ENCODE peak calls at places on chromosomes 4 and X, in nine cellular contexts. One of them, this sample, is unnamed.

GRCh38 chr4:104596189-104596588 is 101.5 kb upstream of the CXXC4 start:
- DNase-seq in NCI-H524: no peak
- DNase-seq in NCI-H2171: no peak
- DNase-seq in right cardiac atrium: no peak
- DNase-seq in HFFc6: no peak
- DNase-seq in T-helper 2 cell treated with Interferon-gamma antibody and Interleukin-4, amounts not matched to agents 5 μg/mL and 100 μg/mL, for 36 hours: no peak
- DNase-seq in hypothalamus: no peak
- DNase-seq in glutamatergic neuron: no peak
- DNase-seq in stimulated activated CD4-positive, alpha-beta T cell treated with anti-CD3 and anti-CD28 coated beads, Interleukin-12 subunit alpha, Interleukin-12 subunit beta, amount 100 ng/mL, for 24 hours: no peak
- DNase-seq in this sample: no peak

GRCh38 chrX:21708116-21708515 is 49.8 kb downstream of the SMPX start:
- DNase-seq in NCI-H2171: no peak
- DNase-seq in right cardiac atrium: no peak
- DNase-seq in stimulated activated CD4-positive, alpha-beta T cell treated with anti-CD3 and anti-CD28 coated beads, Interleukin-12 subunit alpha, Interleukin-12 subunit beta, amount 100 ng/mL, for 24 hours: no peak
- DNase-seq in glutamatergic neuron: no peak
- DNase-seq in hypothalamus: no peak
- DNase-seq in NCI-H524: peak
- DNase-seq in T-helper 2 cell treated with Interferon-gamma antibody and Interleukin-4, amounts not matched to agents 5 μg/mL and 100 μg/mL, for 36 hours: no peak
- DNase-seq in HFFc6: no peak
- DNase-seq in this sample: no peak

GRCh38 chr4:122212880-122213279 is 60.7 kb downstream of the BLTP1 start:
- DNase-seq in NCI-H2171: no peak
- DNase-seq in hypothalamus: no peak
- DNase-seq in glutamatergic neuron: no peak
- DNase-seq in T-helper 2 cell treated with Interferon-gamma antibody and Interleukin-4, amounts not matched to agents 5 μg/mL and 100 μg/mL, for 36 hours: no peak
- DNase-seq in NCI-H524: no peak
- DNase-seq in right cardiac atrium: no peak
- DNase-seq in HFFc6: no peak
- DNase-seq in stimulated activated CD4-positive, alpha-beta T cell treated with anti-CD3 and anti-CD28 coated beads, Interleukin-12 subunit alpha, Interleukin-12 subunit beta, amount 100 ng/mL, for 24 hours: no peak
- DNase-seq in this sample: no peak

GRCh38 chr4:112817933-112818921 is 181.3 kb downstream of the LARP7 start:
- DNase-seq in HFFc6: peak
- DNase-seq in NCI-H524: peak
- DNase-seq in T-helper 2 cell treated with Interferon-gamma antibody and Interleukin-4, amounts not matched to agents 5 μg/mL and 100 μg/mL, for 36 hours: peak
- DNase-seq in NCI-H2171: peak
- DNase-seq in right cardiac atrium: peak
- DNase-seq in glutamatergic neuron: peak
- DNase-seq in stimulated activated CD4-positive, alpha-beta T cell treated with anti-CD3 and anti-CD28 coated beads, Interleukin-12 subunit alpha, Interleukin-12 subunit beta, amount 100 ng/mL, for 24 hours: peak
- DNase-seq in hypothalamus: peak
- DNase-seq in this sample: no peak

GRCh38 chrX:129925305-129926092 is 19.5 kb downstream of the UTP14A start:
- DNase-seq in right cardiac atrium: peak
- DNase-seq in hypothalamus: peak
- DNase-seq in T-helper 2 cell treated with Interferon-gamma antibody and Interleukin-4, amounts not matched to agents 5 μg/mL and 100 μg/mL, for 36 hours: peak
- DNase-seq in HFFc6: peak
- DNase-seq in stimulated activated CD4-positive, alpha-beta T cell treated with anti-CD3 and anti-CD28 coated beads, Interleukin-12 subunit alpha, Interleukin-12 subunit beta, amount 100 ng/mL, for 24 hours: peak
- DNase-seq in NCI-H2171: no peak
- DNase-seq in NCI-H524: peak
- DNase-seq in glutamatergic neuron: peak
- DNase-seq in this sample: peak

GRCh38 chrX:148947399-148948025 is 447.1 kb downstream of the AFF2 start:
- DNase-seq in HFFc6: no peak
- DNase-seq in NCI-H524: no peak
- DNase-seq in T-helper 2 cell treated with Interferon-gamma antibody and Interleukin-4, amounts not matched to agents 5 μg/mL and 100 μg/mL, for 36 hours: no peak
- DNase-seq in hypothalamus: no peak
- DNase-seq in right cardiac atrium: no peak
- DNase-seq in glutamatergic neuron: no peak
- DNase-seq in NCI-H2171: no peak
- DNase-seq in stimulated activated CD4-positive, alpha-beta T cell treated with anti-CD3 and anti-CD28 coated beads, Interleukin-12 subunit alpha, Interleukin-12 subunit beta, amount 100 ng/mL, for 24 hours: no peak
- DNase-seq in this sample: no peak

GRCh38 chr4:89410687-89411086 is 103.1 kb upstream of the GPRIN3 start:
- DNase-seq in glutamatergic neuron: no peak
- DNase-seq in stimulated activated CD4-positive, alpha-beta T cell treated with anti-CD3 and anti-CD28 coated beads, Interleukin-12 subunit alpha, Interleukin-12 subunit beta, amount 100 ng/mL, for 24 hours: no peak
- DNase-seq in right cardiac atrium: no peak
- DNase-seq in HFFc6: peak
- DNase-seq in NCI-H2171: no peak
- DNase-seq in T-helper 2 cell treated with Interferon-gamma antibody and Interleukin-4, amounts not matched to agents 5 μg/mL and 100 μg/mL, for 36 hours: no peak
- DNase-seq in hypothalamus: no peak
- DNase-seq in NCI-H524: no peak
- DNase-seq in this sample: no peak

GRCh38 chr4:78638324-78639172 is 87.0 kb downstream of the ANXA3 start:
- DNase-seq in hypothalamus: no peak
- DNase-seq in HFFc6: no peak
- DNase-seq in T-helper 2 cell treated with Interferon-gamma antibody and Interleukin-4, amounts not matched to agents 5 μg/mL and 100 μg/mL, for 36 hours: no peak
- DNase-seq in glutamatergic neuron: no peak
- DNase-seq in NCI-H524: no peak
- DNase-seq in NCI-H2171: no peak
- DNase-seq in stimulated activated CD4-positive, alpha-beta T cell treated with anti-CD3 and anti-CD28 coated beads, Interleukin-12 subunit alpha, Interleukin-12 subunit beta, amount 100 ng/mL, for 24 hours: no peak
- DNase-seq in right cardiac atrium: no peak
- DNase-seq in this sample: no peak

GRCh38 chr4:150582101-150582565 is at the start of gene MAB21L2:
- DNase-seq in hypothalamus: no peak
- DNase-seq in NCI-H2171: no peak
- DNase-seq in right cardiac atrium: no peak
- DNase-seq in NCI-H524: no peak
- DNase-seq in glutamatergic neuron: no peak
- DNase-seq in stimulated activated CD4-positive, alpha-beta T cell treated with anti-CD3 and anti-CD28 coated beads, Interleukin-12 subunit alpha, Interleukin-12 subunit beta, amount 100 ng/mL, for 24 hours: no peak
- DNase-seq in T-helper 2 cell treated with Interferon-gamma antibody and Interleukin-4, amounts not matched to agents 5 μg/mL and 100 μg/mL, for 36 hours: no peak
- DNase-seq in HFFc6: no peak
- DNase-seq in this sample: no peak

GRCh38 chrX:14871767-14872166 is 1.1 kb downstream of the FANCB start:
- DNase-seq in NCI-H2171: no peak
- DNase-seq in T-helper 2 cell treated with Interferon-gamma antibody and Interleukin-4, amounts not matched to agents 5 μg/mL and 100 μg/mL, for 36 hours: no peak
- DNase-seq in stimulated activated CD4-positive, alpha-beta T cell treated with anti-CD3 and anti-CD28 coated beads, Interleukin-12 subunit alpha, Interleukin-12 subunit beta, amount 100 ng/mL, for 24 hours: no peak
- DNase-seq in right cardiac atrium: no peak
- DNase-seq in hypothalamus: no peak
- DNase-seq in glutamatergic neuron: no peak
- DNase-seq in HFFc6: no peak
- DNase-seq in NCI-H524: no peak
- DNase-seq in this sample: no peak

GRCh38 chr4:182289809-182290208 is 46.6 kb downstream of the TENM3 start:
- DNase-seq in HFFc6: no peak
- DNase-seq in glutamatergic neuron: no peak
- DNase-seq in NCI-H524: no peak
- DNase-seq in stimulated activated CD4-positive, alpha-beta T cell treated with anti-CD3 and anti-CD28 coated beads, Interleukin-12 subunit alpha, Interleukin-12 subunit beta, amount 100 ng/mL, for 24 hours: no peak
- DNase-seq in hypothalamus: no peak
- DNase-seq in right cardiac atrium: no peak
- DNase-seq in T-helper 2 cell treated with Interferon-gamma antibody and Interleukin-4, amounts not matched to agents 5 μg/mL and 100 μg/mL, for 36 hours: no peak
- DNase-seq in NCI-H2171: no peak
- DNase-seq in this sample: no peak

GRCh38 chr4:54226399-54227260 is 2.5 kb upstream of the PDGFRA start:
- DNase-seq in right cardiac atrium: peak
- DNase-seq in stimulated activated CD4-positive, alpha-beta T cell treated with anti-CD3 and anti-CD28 coated beads, Interleukin-12 subunit alpha, Interleukin-12 subunit beta, amount 100 ng/mL, for 24 hours: no peak
- DNase-seq in HFFc6: peak
- DNase-seq in NCI-H2171: no peak
- DNase-seq in T-helper 2 cell treated with Interferon-gamma antibody and Interleukin-4, amounts not matched to agents 5 μg/mL and 100 μg/mL, for 36 hours: no peak
- DNase-seq in glutamatergic neuron: peak
- DNase-seq in hypothalamus: no peak
- DNase-seq in NCI-H524: no peak
- DNase-seq in this sample: no peak

GRCh38 chr4:186651624-186652023 is 72.0 kb downstream of the FAT1 start:
- DNase-seq in stimulated activated CD4-positive, alpha-beta T cell treated with anti-CD3 and anti-CD28 coated beads, Interleukin-12 subunit alpha, Interleukin-12 subunit beta, amount 100 ng/mL, for 24 hours: no peak
- DNase-seq in NCI-H524: peak
- DNase-seq in NCI-H2171: no peak
- DNase-seq in T-helper 2 cell treated with Interferon-gamma antibody and Interleukin-4, amounts not matched to agents 5 μg/mL and 100 μg/mL, for 36 hours: no peak
- DNase-seq in hypothalamus: peak
- DNase-seq in right cardiac atrium: peak
- DNase-seq in glutamatergic neuron: no peak
- DNase-seq in HFFc6: no peak
- DNase-seq in this sample: no peak

GRCh38 chrX:34881671-34882070 is 60.9 kb upstream of the FAM47B start:
- DNase-seq in hypothalamus: no peak
- DNase-seq in T-helper 2 cell treated with Interferon-gamma antibody and Interleukin-4, amounts not matched to agents 5 μg/mL and 100 μg/mL, for 36 hours: no peak
- DNase-seq in NCI-H524: no peak
- DNase-seq in glutamatergic neuron: no peak
- DNase-seq in stimulated activated CD4-positive, alpha-beta T cell treated with anti-CD3 and anti-CD28 coated beads, Interleukin-12 subunit alpha, Interleukin-12 subunit beta, amount 100 ng/mL, for 24 hours: no peak
- DNase-seq in right cardiac atrium: no peak
- DNase-seq in HFFc6: no peak
- DNase-seq in NCI-H2171: no peak
- DNase-seq in this sample: no peak

GRCh38 chrX:132749406-132749805 is 209.0 kb downstream of the HS6ST2 start:
- DNase-seq in T-helper 2 cell treated with Interferon-gamma antibody and Interleukin-4, amounts not matched to agents 5 μg/mL and 100 μg/mL, for 36 hours: no peak
- DNase-seq in stimulated activated CD4-positive, alpha-beta T cell treated with anti-CD3 and anti-CD28 coated beads, Interleukin-12 subunit alpha, Interleukin-12 subunit beta, amount 100 ng/mL, for 24 hours: no peak
- DNase-seq in right cardiac atrium: no peak
- DNase-seq in glutamatergic neuron: no peak
- DNase-seq in NCI-H524: peak
- DNase-seq in NCI-H2171: peak
- DNase-seq in hypothalamus: no peak
- DNase-seq in HFFc6: no peak
- DNase-seq in this sample: no peak

GRCh38 chr4:73723945-73724344 is 16.4 kb upstream of the CXCL8 start:
- DNase-seq in T-helper 2 cell treated with Interferon-gamma antibody and Interleukin-4, amounts not matched to agents 5 μg/mL and 100 μg/mL, for 36 hours: no peak
- DNase-seq in NCI-H2171: no peak
- DNase-seq in right cardiac atrium: no peak
- DNase-seq in glutamatergic neuron: no peak
- DNase-seq in stimulated activated CD4-positive, alpha-beta T cell treated with anti-CD3 and anti-CD28 coated beads, Interleukin-12 subunit alpha, Interleukin-12 subunit beta, amount 100 ng/mL, for 24 hours: no peak
- DNase-seq in HFFc6: no peak
- DNase-seq in NCI-H524: no peak
- DNase-seq in hypothalamus: no peak
- DNase-seq in this sample: no peak

GRCh38 chrX:37685452-37686347 is at the start of gene XK:
- DNase-seq in NCI-H524: no peak
- DNase-seq in NCI-H2171: peak
- DNase-seq in T-helper 2 cell treated with Interferon-gamma antibody and Interleukin-4, amounts not matched to agents 5 μg/mL and 100 μg/mL, for 36 hours: peak
- DNase-seq in right cardiac atrium: peak
- DNase-seq in HFFc6: no peak
- DNase-seq in glutamatergic neuron: peak
- DNase-seq in stimulated activated CD4-positive, alpha-beta T cell treated with anti-CD3 and anti-CD28 coated beads, Interleukin-12 subunit alpha, Interleukin-12 subunit beta, amount 100 ng/mL, for 24 hours: peak
- DNase-seq in hypothalamus: peak
- DNase-seq in this sample: no peak

GRCh38 chrX:39974228-39974627 is 123.5 kb downstream of the BCOR start:
- DNase-seq in T-helper 2 cell treated with Interferon-gamma antibody and Interleukin-4, amounts not matched to agents 5 μg/mL and 100 μg/mL, for 36 hours: no peak
- DNase-seq in NCI-H524: no peak
- DNase-seq in right cardiac atrium: no peak
- DNase-seq in stimulated activated CD4-positive, alpha-beta T cell treated with anti-CD3 and anti-CD28 coated beads, Interleukin-12 subunit alpha, Interleukin-12 subunit beta, amount 100 ng/mL, for 24 hours: no peak
- DNase-seq in NCI-H2171: no peak
- DNase-seq in glutamatergic neuron: peak
- DNase-seq in HFFc6: no peak
- DNase-seq in hypothalamus: no peak
- DNase-seq in this sample: no peak